ENCODE peak calls at places on chromosomes 4 and X, in ten cellular contexts. R, Y, D, H, U, E, S, I, X and W are unnamed samples.
A peak's percentile ranks its signal among the peaks of the same experiment; 100 is the strongest.

GRCh38 chr4:122710434-122711308 is 21.8 kb upstream of the BBS12 start:
- DNase-seq in U (no peak), I (no peak), H (no peak), E (no peak), Y (no peak), X (peak; percentile 44), S (no peak), D (no peak), R (no peak), W (no peak)

GRCh38 chrX:76420237-76420636 is 7.3 kb upstream of the MAGEE1 start:
- DNase-seq in X (no peak), E (no peak), I (no peak), R (no peak), S (no peak), Y (no peak), D (no peak), U (no peak), H (no peak), W (no peak)

GRCh38 chrX:98607739-98608138 is 1724.0 kb downstream of the RPA4 start:
- DNase-seq in Y (no peak), U (no peak), X (no peak), D (no peak), H (no peak), R (no peak), E (peak; percentile 72), S (no peak), I (no peak), W (no peak)

GRCh38 chrX:154021131-154021611 is 1.5 kb upstream of the IRAK1 start:
- DNase-seq in D (no peak), E (peak; percentile 73), R (peak; percentile 54), S (no peak), H (no peak), I (no peak), U (no peak), Y (no peak), X (peak; percentile 56), W (no peak)

GRCh38 chrX:147173586-147173985 is 359.0 kb upstream of the CXorf51A start:
- DNase-seq in E (no peak), X (no peak), H (no peak), Y (no peak), I (no peak), U (no peak), S (no peak), R (peak; percentile 25), D (no peak), W (no peak)

GRCh38 chrX:39755152-39756032 is 342.4 kb downstream of the BCOR start:
- DNase-seq in H (peak; percentile 94), I (peak; percentile 83), R (peak; percentile 91), Y (peak; percentile 68), D (peak; percentile 70), E (peak; percentile 86), S (peak; percentile 63), X (peak; percentile 93), U (peak; percentile 67), W (peak; percentile 63)

GRCh38 chr4:24850669-24851068 is 55.3 kb downstream of the SOD3 start:
- DNase-seq in I (no peak), U (no peak), R (peak; percentile 39), E (peak; percentile 16), X (peak; percentile 94), D (no peak), H (peak; percentile 81), Y (no peak), S (no peak), W (no peak)

GRCh38 chrX:13669246-13669689 is 16.3 kb downstream of the TCEANC start:
- DNase-seq in E (no peak), X (peak; percentile 99), S (peak; percentile 81), U (peak; percentile 70), D (no peak), Y (no peak), I (peak; percentile 82), H (peak; percentile 69), R (peak; percentile 82), W (peak; percentile 61)

GRCh38 chrX:12693754-12694153 is 97.5 kb upstream of the PRPS2 start:
- DNase-seq in H (no peak), X (no peak), I (no peak), R (no peak), S (no peak), E (no peak), D (no peak), Y (no peak), U (no peak), W (no peak)

GRCh38 chr4:30952526-30953219 is 232.5 kb downstream of the PCDH7 start:
- DNase-seq in R (no peak), X (no peak), D (no peak), E (no peak), Y (no peak), H (no peak), S (no peak), U (no peak), I (no peak), W (no peak)

GRCh38 chrX:10414872-10415703 is 205.3 kb downstream of the MID1 start:
- DNase-seq in I (no peak), U (no peak), S (no peak), H (no peak), Y (no peak), X (peak; percentile 43), D (no peak), E (no peak), R (no peak), W (no peak)
- H3K4me1 ChIP-seq in I (no peaks in the 10 kb centered on the region), U (no peaks in the 10 kb centered on the region), S (no peaks in the 10 kb centered on the region), H (no peaks in the 10 kb centered on the region), Y (no peaks in the 10 kb centered on the region), X (peaks cover 7% of the 10 kb centered on the region), D (no peaks in the 10 kb centered on the region), E (no peaks in the 10 kb centered on the region), R (no peaks in the 10 kb centered on the region), W (no peaks in the 10 kb centered on the region)

DNA sequence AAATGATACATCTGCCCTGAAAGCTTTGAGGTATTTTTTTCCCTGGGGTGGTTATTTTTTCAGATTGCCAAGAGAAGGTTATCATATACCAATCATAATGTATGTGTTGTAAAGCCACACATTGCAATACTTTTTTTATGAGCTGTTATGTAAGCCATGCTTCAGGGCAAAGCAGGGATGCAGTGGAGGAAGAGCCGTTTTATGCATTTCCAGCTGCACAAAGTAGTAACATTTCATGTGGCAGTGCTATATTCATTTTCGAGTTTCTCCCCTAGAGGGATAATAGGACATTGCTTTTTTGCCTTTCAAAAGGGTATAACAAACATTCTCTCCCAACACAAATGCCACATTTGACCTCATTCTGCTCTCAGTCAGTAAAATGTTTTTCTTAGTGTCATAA is 68.5 kb downstream of the GALNT7 start:
- DNase-seq in D (no peak), E (no peak), S (no peak), R (no peak), X (no peak), H (no peak), Y (no peak), U (no peak), I (no peak), W (no peak)
- H3K4me3 ChIP-seq in D (no peak overlapping the region), E (no peak overlapping the region), S (no peak overlapping the region), R (no peak overlapping the region), X (no peak overlapping the region), H (no peak overlapping the region), Y (no peak overlapping the region), U (no peak overlapping the region), I (no peak overlapping the region), W (no peak overlapping the region)

DNA sequence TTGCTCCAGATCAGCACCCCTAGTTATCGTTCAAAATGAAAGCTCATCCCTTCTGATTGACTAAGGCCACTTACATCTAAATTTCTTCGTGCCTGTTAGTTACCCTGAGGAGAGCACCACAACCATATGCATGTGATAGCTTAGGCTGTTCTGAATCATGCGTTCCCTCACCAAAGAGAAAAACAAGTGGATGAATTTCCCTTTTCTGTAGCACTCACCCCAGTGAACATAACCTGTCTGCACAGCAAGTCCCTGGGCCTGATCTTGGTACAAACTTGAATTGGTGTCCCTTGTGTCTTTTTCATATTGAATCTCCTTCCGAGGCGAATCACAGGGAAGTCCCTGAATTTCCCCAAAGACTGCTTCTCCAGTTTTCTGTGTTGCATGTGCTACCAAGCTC is 100.5 kb downstream of the KLHL8 start:
- DNase-seq in X (no peak), D (no peak), E (no peak), H (no peak), U (no peak), Y (no peak), I (no peak), S (no peak), R (no peak), W (no peak)
- H3K36me3 ChIP-seq in X (peaks cover 12% of the 10 kb centered on the region), D (peaks cover 52% of the 10 kb centered on the region), E (peaks cover 4% of the 10 kb centered on the region), H (peaks cover 20% of the 10 kb centered on the region), U (peaks cover 10% of the 10 kb centered on the region), Y (no peaks in the 10 kb centered on the region), I (peaks cover 14% of the 10 kb centered on the region), S (peaks cover 4% of the 10 kb centered on the region), R (peaks cover 38% of the 10 kb centered on the region), W (peaks cover 62% of the 10 kb centered on the region)

DNA sequence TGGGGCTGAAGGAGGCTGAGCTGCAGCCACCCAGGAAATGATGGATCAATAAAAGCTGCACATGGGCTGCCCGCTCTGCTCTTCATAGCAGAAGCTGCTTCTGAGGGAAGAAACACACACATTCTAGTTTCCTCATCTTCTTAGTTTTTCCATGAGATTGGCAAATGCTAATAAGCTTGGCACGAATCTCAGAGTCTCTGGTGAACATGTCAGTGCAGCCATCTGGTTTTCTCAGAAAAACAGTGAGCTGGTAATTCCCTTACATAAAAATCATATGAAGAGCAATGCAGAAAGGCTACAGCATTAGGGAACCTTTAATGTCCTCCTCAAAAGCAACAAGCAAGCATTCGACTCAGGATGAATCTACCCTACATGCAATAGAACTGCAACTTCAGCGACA is 69.9 kb downstream of the GATB start:
- DNase-seq in I (no peak), S (no peak), H (no peak), Y (no peak), R (no peak), X (no peak), D (no peak), U (no peak), E (no peak), W (no peak)
- H3K4me1 ChIP-seq in I (no peaks in the 10 kb centered on the region), S (no peaks in the 10 kb centered on the region), H (no peaks in the 10 kb centered on the region), Y (peaks cover 24% of the 10 kb centered on the region), R (peaks cover 25% of the 10 kb centered on the region), X (peaks cover 38% of the 10 kb centered on the region), D (peaks cover 7% of the 10 kb centered on the region), U (no peaks in the 10 kb centered on the region), E (peaks cover 12% of the 10 kb centered on the region), W (peaks cover 20% of the 10 kb centered on the region)

DNA sequence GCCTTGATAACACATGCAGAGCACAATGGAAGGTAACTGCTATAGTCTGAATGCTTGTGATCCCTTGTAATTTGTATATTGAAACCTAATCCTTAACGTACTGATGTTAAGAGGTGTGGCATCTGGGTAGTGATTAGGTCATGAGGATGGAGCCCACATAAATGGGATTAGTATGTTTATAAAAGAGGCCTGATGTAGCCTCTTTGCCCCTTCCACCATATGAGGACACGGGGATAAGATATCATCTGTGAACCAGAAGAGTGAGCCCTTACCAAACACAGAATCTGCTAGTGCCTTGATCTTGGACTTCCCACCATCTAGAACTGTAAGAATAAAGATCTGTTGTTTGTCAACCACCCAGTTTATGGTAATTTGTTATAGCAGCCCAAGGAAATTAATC is 1074.2 kb upstream of the INTU start:
- DNase-seq in R (no peak), X (no peak), S (no peak), H (no peak), D (no peak), Y (no peak), I (no peak), U (no peak), E (no peak), W (no peak)
- H3K4me3 ChIP-seq in R (no peak overlapping the region), X (no peak overlapping the region), S (no peak overlapping the region), H (no peak overlapping the region), D (no peak overlapping the region), Y (no peak overlapping the region), I (no peak overlapping the region), U (no peak overlapping the region), E (no peak overlapping the region), W (no peak overlapping the region)